ENCODE peak calls at places on chromosomes 12 and 14, in four cellular contexts. D, L, I and E are unnamed samples.

GRCh38 chr12:32423598-32423997 is 24.2 kb downstream of the FGD4 start:
- DNase-seq in D (no peak), L (no peak), I (no peak), E (no peak)

GRCh38 chr14:76352639-76353281 is 23.2 kb upstream of the ESRRB start:
- DNase-seq in D (peak), L (peak), I (no peak), E (peak)

GRCh38 chr14:105488781-105489606 is 2.1 kb upstream of the TEDC1 start:
- DNase-seq in D (no peak), L (no peak), I (no peak), E (no peak)

GRCh38 chr12:121784460-121784859 is 9.0 kb downstream of the RHOF start:
- DNase-seq in D (no peak), L (no peak), I (peak), E (peak)

GRCh38 chr14:50757702-50758101 is 73.3 kb downstream of the NIN start:
- DNase-seq in D (no peak), L (no peak), I (no peak), E (no peak)

GRCh38 chr14:53955234-53955556 is 1.4 kb downstream of the BMP4 start:
- DNase-seq in D (no peak), L (no peak), I (no peak), E (no peak)

GRCh38 chr14:34911209-34912150 is 36.3 kb upstream of the BAZ1A start:
- DNase-seq in D (no peak), L (no peak), I (peak), E (no peak)

GRCh38 chr12:29667011-29667410 is 116.7 kb downstream of the TMTC1 start:
- DNase-seq in D (no peak), L (no peak), I (no peak), E (no peak)

GRCh38 chr12:15532364-15532977 is 210.2 kb downstream of the PTPRO start:
- DNase-seq in D (peak), L (peak), I (peak), E (peak)

GRCh38 chr12:130562711-130563110 is 153.4 kb downstream of the RIMBP2 start:
- DNase-seq in D (no peak), L (no peak), I (no peak), E (no peak)

GRCh38 chr12:55642275-55643068 is 5.8 kb downstream of the OR10P1 start:
- DNase-seq in D (no peak), L (no peak), I (no peak), E (no peak)

GRCh38 chr12:107884769-107885694 is 110.5 kb downstream of the ASCL4 start:
- DNase-seq in D (peak), L (peak), I (peak), E (peak)